ENCODE peak calls at places on chromosomes 2 and 18, in six cellular contexts. H is right lobe of liver, S is lower lobe of right lung, W is AG04450, G is neural crest cell, B is fibroblast of the aortic adventitia. Q is an unnamed sample.

GRCh38 chr2:234308814-234309195 is 188.1 kb downstream of the ARL4C start:
- DNase-seq in H (no peak), S (no peak), W (peak), G (no peak), B (peak), Q (no peak)

GRCh38 chr2:227848586-227848985 is 22.8 kb upstream of the DAW1 start:
- DNase-seq in H (no peak), S (no peak), W (no peak), G (no peak), B (no peak), Q (no peak)

GRCh38 chr2:240465765-240466578 is 30.5 kb downstream of the GPC1 start:
- DNase-seq in H (no peak), S (no peak), W (no peak), G (no peak), B (no peak), Q (peak)

GRCh38 chr2:11945139-11946126 is 199.0 kb downstream of the LPIN1 start:
- DNase-seq in H (no peak), S (no peak), W (no peak), G (no peak), B (no peak), Q (no peak)

GRCh38 chr2:37471994-37472393 is 127.6 kb downstream of the QPCT start:
- DNase-seq in H (no peak), S (no peak), W (peak), G (no peak), B (peak), Q (no peak)

GRCh38 chr18:33184918-33185317 is 255.6 kb downstream of the CCDC178 start:
- DNase-seq in H (no peak), S (no peak), W (no peak), G (no peak), B (no peak), Q (no peak)

GRCh38 chr2:132633635-132634034 is 36.4 kb downstream of the LYPD1 start:
- DNase-seq in H (no peak), S (no peak), W (no peak), G (no peak), B (no peak), Q (no peak)

GRCh38 chr2:235416816-235417499 is 76.9 kb upstream of the AGAP1 start:
- DNase-seq in H (no peak), S (peak), W (no peak), G (no peak), B (no peak), Q (no peak)

GRCh38 chr18:35926884-35927283 is 45.6 kb upstream of the RMP24 start:
- DNase-seq in H (no peak), S (no peak), W (no peak), G (no peak), B (no peak), Q (no peak)

GRCh38 chr2:181372656-181373055 is 84.5 kb upstream of the ITGA4 start:
- DNase-seq in H (no peak), S (no peak), W (no peak), G (no peak), B (no peak), Q (no peak)

GRCh38 chr18:61093967-61094366 is 239.3 kb upstream of the CDH20 start:
- DNase-seq in H (no peak), S (no peak), W (no peak), G (no peak), B (no peak), Q (no peak)

GRCh38 chr2:3343012-3343411 is 34.6 kb downstream of the EIPR1 start:
- DNase-seq in H (no peak), S (no peak), W (no peak), G (no peak), B (no peak), Q (no peak)

GRCh38 chr18:2909431-2910140 is 62.8 kb downstream of the EMILIN2 start:
- DNase-seq in H (no peak), S (no peak), W (no peak), G (no peak), B (no peak), Q (no peak)

GRCh38 chr2:229098810-229099209 is 172.3 kb downstream of the PID1 start:
- DNase-seq in H (no peak), S (no peak), W (no peak), G (no peak), B (peak), Q (no peak)

GRCh38 chr2:112183327-112184025 is 45.3 kb downstream of the FBLN7 start:
- DNase-seq in H (no peak), S (no peak), W (no peak), G (no peak), B (no peak), Q (no peak)

GRCh38 chr2:43158259-43158880 is 68.0 kb downstream of the ZFP36L2 start:
- DNase-seq in H (peak), S (peak), W (no peak), G (no peak), B (peak), Q (no peak)

GRCh38 chr2:43080626-43081025 is 145.8 kb downstream of the ZFP36L2 start:
- DNase-seq in H (no peak), S (no peak), W (no peak), G (no peak), B (no peak), Q (peak)

GRCh38 chr2:36967236-36967876 is 1.0 kb upstream of the STRN start:
- DNase-seq in H (no peak), S (no peak), W (no peak), G (no peak), B (no peak), Q (no peak)

GRCh38 chr2:84876369-84876768 is 4.5 kb downstream of the TRABD2A start:
- DNase-seq in H (no peak), S (no peak), W (no peak), G (no peak), B (no peak), Q (no peak)

DNA sequence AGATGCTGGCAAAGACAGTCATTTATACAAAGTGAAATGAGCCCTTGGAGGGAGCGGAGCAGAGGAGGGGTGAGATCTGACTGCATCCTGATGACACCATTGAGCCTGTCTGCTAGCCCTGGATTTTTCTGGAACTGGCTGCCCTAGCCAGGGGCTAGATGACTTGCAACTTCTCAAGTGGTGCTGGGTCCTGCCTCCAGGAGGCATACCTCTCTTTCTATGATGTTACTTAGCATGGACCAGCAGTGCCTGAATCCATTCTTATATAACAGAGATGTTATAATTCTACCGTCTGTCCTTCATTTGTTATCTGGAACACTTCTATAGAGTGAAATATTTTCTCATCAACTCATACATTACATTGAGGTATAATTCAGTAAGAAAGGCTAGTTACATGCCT is 8.5 kb upstream of the TWIST2 start:
- DNase-seq in H (no peak), S (no peak), W (no peak), G (no peak), B (no peak), Q (no peak)
- TF ChIP-seq CTCF in H (no peak), S (no peak), W (no peak), G (no peak), B (no peak), Q (peak)

DNA sequence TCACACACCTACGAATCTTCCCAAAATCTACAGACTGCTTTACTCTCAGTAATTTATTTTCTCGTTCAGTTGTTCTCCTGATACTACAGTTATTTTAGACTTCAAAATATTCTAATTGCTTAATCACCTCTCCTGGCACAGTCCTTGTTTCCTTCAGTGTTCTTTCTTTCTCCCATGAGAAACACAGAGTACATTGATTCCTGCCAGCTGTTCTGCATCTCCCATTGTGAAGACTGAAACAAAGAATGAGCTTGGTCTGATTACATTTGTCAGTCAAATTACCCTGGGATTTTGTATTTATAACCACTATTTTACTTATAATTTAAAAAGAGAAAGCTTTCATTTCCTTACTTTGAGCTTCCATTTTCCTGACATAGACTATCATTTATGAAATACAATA is 63.9 kb upstream of the TANK start:
- DNase-seq in H (no peak), S (no peak), W (no peak), G (no peak), B (peak), Q (no peak)
- TF ChIP-seq CTCF in H (no peak), S (no peak), W (no peak), G (no peak), B (no peak), Q (no peak)

GRCh38 chr2:135797497-135798274 is 39.3 kb downstream of the LCT start:
- DNase-seq in H (peak), S (peak), W (peak), G (peak), B (peak), Q (no peak)

GRCh38 chr2:135798275-135798705 is 38.7 kb downstream of the LCT start:
- DNase-seq in H (no peak), S (no peak), W (no peak), G (no peak), B (no peak), Q (no peak)

GRCh38 chr2:135800513-135801460 is 36.2 kb downstream of the LCT start:
- DNase-seq in H (no peak), S (no peak), W (no peak), G (no peak), B (no peak), Q (no peak)

GRCh38 chr2:135799738-135800137 is 37.2 kb downstream of the LCT start:
- DNase-seq in H (no peak), S (no peak), W (no peak), G (no peak), B (no peak), Q (no peak)

DNA sequence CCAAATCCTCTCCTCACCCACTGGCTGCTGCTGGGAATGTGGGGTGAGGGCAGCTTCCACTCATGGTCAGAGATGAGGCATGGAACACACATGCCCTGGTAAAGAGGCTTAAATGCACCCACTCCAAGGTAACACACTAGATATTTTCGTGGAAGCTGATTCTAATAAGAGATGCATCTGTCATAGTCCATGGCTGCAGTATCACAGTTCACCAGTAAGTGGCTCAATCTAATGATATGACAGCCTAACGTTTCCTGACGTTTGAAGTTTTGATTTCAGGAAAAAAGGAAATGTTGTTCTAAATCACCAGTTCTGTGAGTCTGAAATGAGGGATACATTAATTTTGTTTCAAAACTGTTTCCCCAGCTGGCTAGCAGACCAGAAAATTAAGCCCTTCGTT is 38.2 kb downstream of the LCT start:
- DNase-seq in H (no peak), S (no peak), W (no peak), G (no peak), B (no peak), Q (no peak)
- TF ChIP-seq CTCF in H (peak), S (no peak), W (no peak), G (peak), B (peak), Q (peak)

GRCh38 chr18:79964330-79965118 is at the start of gene HSBP1L1:
- DNase-seq in H (peak), S (peak), W (no peak), G (peak), B (peak), Q (peak)

GRCh38 chr18:79963658-79964329 is 649 bp upstream of the HSBP1L1 start:
- DNase-seq in H (no peak), S (no peak), W (no peak), G (no peak), B (no peak), Q (peak)

GRCh38 chr18:79962311-79962710 is 2.1 kb upstream of the HSBP1L1 start:
- DNase-seq in H (no peak), S (peak), W (no peak), G (no peak), B (peak), Q (peak)

GRCh38 chr18:79961527-79962291 is 2.7 kb upstream of the HSBP1L1 start:
- DNase-seq in H (no peak), S (peak), W (no peak), G (no peak), B (no peak), Q (peak)

GRCh38 chr18:79962835-79963657 is 1.4 kb upstream of the HSBP1L1 start:
- DNase-seq in H (no peak), S (no peak), W (no peak), G (no peak), B (no peak), Q (peak)
- TF ChIP-seq CTCF in H (no peak), S (no peak), W (no peak), G (no peak), B (no peak), Q (no peak)

Q was measured in chondrocyte.